ENCODE peak calls at places on chromosomes 13 and 19, in six cellular contexts. F is right cardiac atrium, V is A549, A is cardiac muscle cell, X is fibroblast of lung, J is mammary epithelial cell. D is an unnamed sample.
A peak's percentile ranks its signal among the peaks of the same experiment; 100 is the strongest.

GRCh38 chr13:26019881-26020535 is 31.8 kb downstream of the SHISA2 start:
- DNase-seq in A (no peak), F (no peak), V (no peak), J (no peak), X (peak; percentile 74), D (no peak)

GRCh38 chr13:97242755-97243497 is 20.8 kb downstream of the MBNL2 start:
- DNase-seq in A (no peak), X (no peak), F (peak; percentile 68), J (no peak), V (no peak), D (no peak)

GRCh38 chr13:84645196-84646071 is 763.2 kb upstream of the SLITRK1 start:
- DNase-seq in J (no peak), X (no peak), V (no peak), A (no peak), F (no peak), D (no peak)

GRCh38 chr13:47796816-47797215 is 204.3 kb downstream of the SUCLA2 start:
- DNase-seq in V (no peak), F (peak; percentile 49), J (no peak), X (no peak), A (peak; percentile 5), D (no peak)

GRCh38 chr19:18654469-18654868 is 17.6 kb downstream of the KLHL26 start:
- DNase-seq in J (no peak), F (no peak), X (no peak), V (no peak), A (no peak), D (no peak)

GRCh38 chr19:10848208-10848843 is at the start of gene C19orf38:
- DNase-seq in J (no peak), X (no peak), F (peak; percentile 55), A (no peak), V (no peak), D (no peak)

GRCh38 chr13:95713651-95714050 is 36.7 kb downstream of the DNAJC3 start:
- DNase-seq in J (no peak), F (no peak), A (no peak), X (peak; percentile 13), V (no peak), D (no peak)

GRCh38 chr19:5308471-5309437 is 31.9 kb downstream of the PTPRS start:
- DNase-seq in F (peak; percentile 92), J (peak; percentile 87), A (no peak), V (no peak), X (peak; percentile 95), D (no peak)

GRCh38 chr13:91623151-91623550 is 224.7 kb downstream of the GPC5 start:
- DNase-seq in X (no peak), V (no peak), J (no peak), A (no peak), F (no peak), D (no peak)

GRCh38 chr19:34176581-34176980 is 4.3 kb downstream of the LSM14A start:
- DNase-seq in A (no peak), F (no peak), J (no peak), V (no peak), X (no peak), D (no peak)
- H3K4me1 ChIP-seq in A (peaks cover 56% of the 10 kb centered on the region), F (peaks cover 14% of the 10 kb centered on the region), J (peaks cover 22% of the 10 kb centered on the region), V (peaks cover 74% of the 10 kb centered on the region), X (peaks cover 7% of the 10 kb centered on the region), D (peaks cover 83% of the 10 kb centered on the region)

DNA sequence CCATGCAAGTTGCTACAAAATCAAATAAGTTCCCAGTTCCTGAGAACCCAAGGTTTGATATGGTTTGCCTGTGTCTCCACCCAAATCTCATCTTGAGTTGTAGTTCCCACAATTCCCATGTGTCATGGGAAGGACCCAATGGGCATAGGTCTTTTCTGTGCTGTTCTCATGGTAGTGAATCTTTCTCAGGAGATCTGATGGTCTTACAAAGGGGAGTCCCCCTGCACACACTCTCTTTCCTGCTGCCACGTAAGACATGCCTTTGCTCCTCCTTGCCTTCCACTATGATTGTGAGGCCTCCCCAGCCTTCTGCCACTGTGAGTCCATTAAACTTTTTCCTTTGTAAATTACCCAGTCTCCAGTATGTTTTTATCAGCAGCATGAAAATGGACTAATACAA is 28.5 kb upstream of the TSHZ3 start:
- DNase-seq in V (no peak), F (no peak), A (no peak), J (no peak), X (no peak), D (no peak)
- H3K27ac ChIP-seq in V (no peak overlapping the region), F (no peak overlapping the region), A (no peak overlapping the region), J (no peak overlapping the region), X (peak overlapping the region; percentile 2), D (no peak overlapping the region)

DNA sequence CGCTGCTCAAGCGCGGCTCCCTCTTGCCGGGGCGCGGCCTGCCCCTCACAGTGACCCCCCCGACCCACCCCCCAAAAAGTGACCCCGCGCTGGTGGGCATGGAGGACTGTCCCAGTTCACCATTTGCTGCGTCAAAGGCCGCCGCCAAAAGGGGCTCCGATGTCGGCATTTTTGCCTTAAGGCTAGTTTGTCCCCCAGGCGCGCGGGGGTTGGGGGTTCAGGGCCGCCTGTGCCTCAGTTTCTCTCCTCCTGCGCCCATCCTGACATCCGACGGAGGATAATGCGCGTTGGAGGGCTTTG is 17.1 kb downstream of the NFIX start:
- DNase-seq in J (no peak), F (no peak), X (no peak), V (no peak), A (no peak), D (no peak)
- H3K4me1 ChIP-seq in J (peaks cover 63% of the 10 kb centered on the region), F (peaks cover 12% of the 10 kb centered on the region), X (peaks cover 33% of the 10 kb centered on the region), V (no peaks in the 10 kb centered on the region), A (no peaks in the 10 kb centered on the region), D (peaks cover 97% of the 10 kb centered on the region)

GRCh38 chr19:51754770-51755169 is 3.1 kb upstream of the FPR1 start:
- DNase-seq in A (no peak), F (no peak), V (no peak), J (no peak), X (no peak), D (no peak)

GRCh38 chr19:51749979-51750378 is 1.7 kb downstream of the FPR1 start:
- DNase-seq in A (no peak), V (no peak), J (peak; percentile 86), F (no peak), X (no peak), D (no peak)

GRCh38 chr19:51750381-51751124 is 1.1 kb downstream of the FPR1 start:
- DNase-seq in J (peak; percentile 86), V (no peak), X (no peak), A (no peak), F (no peak), D (no peak)

GRCh38 chr19:51751655-51752054 is at the start of gene FPR1:
- DNase-seq in X (no peak), J (peak; percentile 95), F (no peak), V (no peak), A (no peak), D (no peak)

GRCh38 chr19:51754106-51754505 is 2.4 kb upstream of the FPR1 start:
- DNase-seq in A (no peak), V (no peak), F (peak; percentile 52), X (no peak), J (no peak), D (no peak)
- H3K27ac ChIP-seq in A (no peak overlapping the region), V (no peak overlapping the region), F (no peak overlapping the region), X (no peak overlapping the region), J (no peak overlapping the region), D (peak overlapping the region; percentile 56)

DNA sequence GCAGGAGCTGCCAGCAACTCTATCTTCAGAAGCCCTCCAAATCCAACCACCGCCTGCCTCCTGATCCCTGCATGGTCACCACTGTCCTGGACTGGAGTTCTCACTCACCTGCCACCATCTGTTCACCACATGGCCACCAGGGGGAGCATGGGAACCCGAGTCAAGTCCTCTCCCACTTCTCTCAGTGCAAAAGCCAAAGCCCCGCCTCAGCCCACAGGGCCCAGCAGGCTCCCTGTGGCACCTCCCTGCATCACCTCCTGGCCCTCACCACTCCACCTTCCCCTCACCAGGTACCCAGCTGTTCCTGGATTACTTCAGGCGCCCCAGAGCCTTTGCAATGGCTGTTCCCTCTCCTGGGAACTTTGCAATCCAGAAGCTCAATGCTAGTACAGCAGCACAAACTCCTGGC is 5.3 kb downstream of the DHPS start:
- DNase-seq in F (peak; percentile 93), A (peak; percentile 85), X (peak; percentile 72), V (peak; percentile 80), J (peak; percentile 67), D (peak; percentile 87)
- H3K4me1 ChIP-seq in F (peaks cover 2% of the 10 kb centered on the region), A (no peaks in the 10 kb centered on the region), X (no peaks in the 10 kb centered on the region), V (no peaks in the 10 kb centered on the region), J (no peaks in the 10 kb centered on the region), D (peaks cover 20% of the 10 kb centered on the region)

D was measured in lower lobe of right lung.